ENCODE peak calls at places on chromosome 16, in four cellular contexts. Q is iris pigment epithelial cell, N is neural crest cell, R is mesenchymal stem cell. I is an unnamed sample.

GRCh38 chr16:17149904-17150483 is 320.8 kb downstream of the XYLT1 start:
- DNase-seq in Q (no peak), N (no peak), R (no peak), I (no peak)

GRCh38 chr16:9955677-9956076 is 226.6 kb downstream of the GRIN2A start:
- DNase-seq in Q (no peak), N (no peak), R (no peak), I (no peak)

GRCh38 chr16:84055801-84056634 is 13.4 kb upstream of the SLC38A8 start:
- DNase-seq in Q (peak), N (no peak), R (no peak), I (no peak)

GRCh38 chr16:2206420-2206779 is 1.1 kb downstream of the MLST8 start:
- DNase-seq in Q (no peak), N (no peak), R (no peak), I (no peak)

GRCh38 chr16:66342294-66342900 is 24.1 kb upstream of the CDH5 start:
- DNase-seq in Q (no peak), N (peak), R (peak), I (peak)

GRCh38 chr16:25194285-25194878 is 22.4 kb upstream of the AQP8 start:
- DNase-seq in Q (no peak), N (no peak), R (no peak), I (no peak)

GRCh38 chr16:1036121-1036520 is 36.4 kb upstream of the SSTR5 start:
- DNase-seq in Q (no peak), N (no peak), R (no peak), I (no peak)

GRCh38 chr16:75080205-75081029 is 36.2 kb downstream of the LDHD start:
- DNase-seq in Q (peak), N (no peak), R (peak), I (peak)

GRCh38 chr16:85327731-85328664 is 215.7 kb upstream of the CIBAR2 start:
- DNase-seq in Q (peak), N (peak), R (peak), I (peak)

GRCh38 chr16:85524630-85525463 is 88.3 kb upstream of the GSE1 start:
- DNase-seq in Q (peak), N (no peak), R (peak), I (no peak)

GRCh38 chr16:86673090-86673955 is 95.0 kb downstream of the FOXL1 start:
- DNase-seq in Q (no peak), N (no peak), R (no peak), I (peak)

GRCh38 chr16:87384162-87384999 is 805 bp upstream of the FBXO31 start:
- DNase-seq in Q (no peak), N (no peak), R (no peak), I (no peak)

GRCh38 chr16:50985733-50986132 is 165.3 kb downstream of the SALL1 start:
- DNase-seq in Q (no peak), N (no peak), R (no peak), I (no peak)

GRCh38 chr16:84983308-84983707 is 28.0 kb downstream of the ZDHHC7 start:
- DNase-seq in Q (no peak), N (no peak), R (no peak), I (no peak)

GRCh38 chr16:84497836-84498610 is 6.4 kb downstream of the MEAK7 start:
- DNase-seq in Q (no peak), N (no peak), R (no peak), I (no peak)

GRCh38 chr16:27748868-27749546 is 199.1 kb downstream of the KATNIP start:
- DNase-seq in Q (peak), N (no peak), R (peak), I (peak)

GRCh38 chr16:20734782-20735181 is 6.8 kb downstream of the THUMPD1 start:
- DNase-seq in Q (no peak), N (no peak), R (no peak), I (no peak)